ENCODE peak calls at places on chromosome 3, in eight cellular contexts. Z is activated CD4-positive, alpha-beta T cell treated with anti-CD3 and anti-CD28 coated beads, Interleukin-2, amount 50 U/mL, for 1 hour; V is COLO829; T is amygdala; Y is hepatocyte; M is stimulated activated naive CD8-positive, alpha-beta T cell treated with anti-CD3 and anti-CD28 coated beads, Interleukin-15, Interleukin-2, amounts not matched to agents 100 U/mL and 50 U/mL, for 24 hours; X is GM23338; Q is A549. B is an unnamed sample.

GRCh38 chr3:124730129-124730919 is at the start of gene UMPS:
- DNase-seq in Z (peak; percentile 91), V (peak; percentile 81), T (peak; percentile 67), Y (peak; percentile 95), M (peak; percentile 96), X (peak; percentile 90), Q (peak; percentile 86), B (peak; percentile 33)

GRCh38 chr3:186962445-186962844 is 32.1 kb downstream of the ST6GAL1 start:
- DNase-seq in Z (no peak), V (no peak), T (no peak), Y (no peak), M (no peak), X (no peak), Q (no peak), B (no peak)

GRCh38 chr3:186775999-186776398 is 7.4 kb upstream of the EIF4A2 start:
- DNase-seq in Z (no peak), V (no peak), T (no peak), Y (no peak), M (no peak), X (peak; percentile 76), Q (no peak), B (no peak)

GRCh38 chr3:125148836-125149235 is 63.7 kb downstream of the SLC12A8 start:
- DNase-seq in Z (no peak), V (no peak), T (no peak), Y (no peak), M (no peak), X (no peak), Q (no peak), B (no peak)

GRCh38 chr3:70281663-70282062 is 30.8 kb downstream of the MDFIC2 start:
- DNase-seq in Z (no peak), V (no peak), T (no peak), Y (peak; percentile 8), M (no peak), X (no peak), Q (peak; percentile 90), B (no peak)

GRCh38 chr3:53155763-53156162 is 5.2 kb upstream of the PRKCD start:
- DNase-seq in Z (no peak), V (no peak), T (no peak), Y (no peak), M (no peak), X (no peak), Q (no peak), B (no peak)

GRCh38 chr3:51145811-51146585 is 239.1 kb upstream of the MANF start:
- DNase-seq in Z (no peak), V (no peak), T (no peak), Y (no peak), M (no peak), X (no peak), Q (no peak), B (no peak)

GRCh38 chr3:49132437-49133225 is at the start of gene LAMB2:
- DNase-seq in Z (no peak), V (peak; percentile 86), T (no peak), Y (peak; percentile 83), M (no peak), X (peak; percentile 93), Q (peak; percentile 67), B (no peak)

GRCh38 chr3:40262331-40262730 is 47.2 kb upstream of the EIF1B start:
- DNase-seq in Z (no peak), V (no peak), T (no peak), Y (no peak), M (no peak), X (no peak), Q (no peak), B (no peak)

GRCh38 chr3:77236118-77236517 is 196.2 kb downstream of the ROBO2 start:
- DNase-seq in Z (no peak), V (no peak), T (no peak), Y (peak; percentile 41), M (no peak), X (no peak), Q (no peak), B (no peak)

GRCh38 chr3:123586966-123587365 is 2.1 kb upstream of the HACD2 start:
- DNase-seq in Z (no peak), V (no peak), T (no peak), Y (peak; percentile 34), M (no peak), X (peak; percentile 8), Q (no peak), B (no peak)

GRCh38 chr3:149042766-149043386 is 43.5 kb downstream of the HLTF start:
- DNase-seq in Z (no peak), V (peak; percentile 27), T (no peak), Y (no peak), M (no peak), X (no peak), Q (no peak), B (no peak)

GRCh38 chr3:27649277-27649676 is 72.8 kb downstream of the EOMES start:
- DNase-seq in Z (no peak), V (no peak), T (no peak), Y (no peak), M (no peak), X (no peak), Q (no peak), B (no peak)

GRCh38 chr3:172094621-172095557 is 55.5 kb downstream of the FNDC3B start:
- DNase-seq in Z (no peak), V (no peak), T (no peak), Y (no peak), M (peak; percentile 32), X (peak; percentile 43), Q (no peak), B (no peak)

GRCh38 chr3:130379274-130379673 is 33.8 kb downstream of the COL6A5 start:
- DNase-seq in Z (no peak), V (no peak), T (no peak), Y (no peak), M (no peak), X (no peak), Q (no peak), B (no peak)

GRCh38 chr3:7396534-7396933 is 535.6 kb downstream of the GRM7 start:
- DNase-seq in Z (no peak), V (no peak), T (no peak), Y (no peak), M (no peak), X (no peak), Q (no peak), B (no peak)

GRCh38 chr3:42159706-42160472 is 68.7 kb downstream of the TRAK1 start:
- DNase-seq in Z (peak; percentile 12), V (peak; percentile 69), T (no peak), Y (peak; percentile 86), M (peak; percentile 32), X (peak; percentile 95), Q (peak; percentile 64), B (no peak)

GRCh38 chr3:41742127-41742526 is 219.8 kb downstream of the ULK4 start:
- DNase-seq in Z (no peak), V (no peak), T (no peak), Y (no peak), M (no peak), X (peak; percentile 60), Q (no peak), B (no peak)

GRCh38 chr3:111850481-111850880 is 8.6 kb upstream of the PHLDB2 start:
- DNase-seq in Z (no peak), V (no peak), T (no peak), Y (no peak), M (no peak), X (no peak), Q (peak; percentile 25), B (no peak)

GRCh38 chr3:32045091-32045964 is 61.1 kb upstream of the GPD1L start:
- DNase-seq in Z (no peak), V (no peak), T (no peak), Y (peak; percentile 80), M (no peak), X (peak; percentile 70), Q (peak; percentile 77), B (peak; percentile 59)

GRCh38 chr3:14876942-14877341 is 58.2 kb downstream of the FGD5 start:
- DNase-seq in Z (no peak), V (no peak), T (no peak), Y (peak; percentile 39), M (no peak), X (no peak), Q (peak; percentile 76), B (no peak)